ENCODE peak calls at places on chromosomes 6 and 20, in five cellular contexts. F is B cell, E is heart left ventricle, U is lung, W is fibroblast of mammary gland. L is an unnamed sample.

GRCh38 chr6:43451939-43452338 is 3.4 kb downstream of the DLK2 start:
- DNase-seq in F (no peak), E (no peak), U (no peak), W (no peak), L (no peak)

GRCh38 chr6:83432626-83433025 is 1.8 kb upstream of the ME1 start:
- DNase-seq in F (no peak), E (no peak), U (no peak), W (no peak), L (no peak)

GRCh38 chr6:6328451-6328850 is 8.0 kb upstream of the F13A1 start:
- DNase-seq in F (no peak), E (no peak), U (no peak), W (no peak), L (no peak)

GRCh38 chr6:73743556-73743955 is 47.6 kb downstream of the CD109 start:
- DNase-seq in F (no peak), E (no peak), U (no peak), W (no peak), L (no peak)

GRCh38 chr6:43294536-43294935 is 3.5 kb upstream of the SLC22A7 start:
- DNase-seq in F (no peak), E (no peak), U (no peak), W (no peak), L (no peak)

GRCh38 chr6:96151707-96152106 is 135.9 kb downstream of the FUT9 start:
- DNase-seq in F (no peak), E (no peak), U (no peak), W (no peak), L (no peak)

GRCh38 chr6:162442675-162443074 is 284.9 kb downstream of the PRKN start:
- DNase-seq in F (no peak), E (no peak), U (no peak), W (peak), L (no peak)

GRCh38 chr6:42963855-42964605 is 3.5 kb downstream of the GNMT start:
- DNase-seq in F (no peak), E (no peak), U (no peak), W (peak), L (no peak)

GRCh38 chr6:166942393-166943168 is 13.8 kb downstream of the RNASET2 start:
- DNase-seq in F (no peak), E (no peak), U (no peak), W (peak), L (no peak)

GRCh38 chr20:47509104-47509661 is 7.5 kb downstream of the NCOA3 start:
- DNase-seq in F (no peak), E (no peak), U (no peak), W (no peak), L (no peak)

GRCh38 chr20:37697314-37697713 is 3.5 kb downstream of the CTNNBL1 start:
- DNase-seq in F (peak), E (no peak), U (no peak), W (no peak), L (peak)

GRCh38 chr6:124962617-124963415 is 579 bp downstream of the RNF217 start:
- DNase-seq in F (no peak), E (peak), U (peak), W (no peak), L (peak)

GRCh38 chr6:169671563-169671962 is 30.3 kb downstream of the WDR27 start:
- DNase-seq in F (no peak), E (no peak), U (no peak), W (no peak), L (no peak)

GRCh38 chr20:1491281-1491840 is at the start of gene SIRPB2:
- DNase-seq in F (no peak), E (peak), U (peak), W (no peak), L (no peak)

GRCh38 chr20:991850-992249 is 10.3 kb downstream of the RSPO4 start:
- DNase-seq in F (no peak), E (no peak), U (no peak), W (no peak), L (no peak)

GRCh38 chr6:2857580-2858337 is 16.1 kb upstream of the SERPINB1 start:
- DNase-seq in F (peak), E (peak), U (no peak), W (peak), L (peak)

GRCh38 chr20:8299921-8300320 is 167.9 kb downstream of the PLCB1 start:
- DNase-seq in F (no peak), E (no peak), U (no peak), W (peak), L (no peak)

GRCh38 chr6:21750479-21751018 is 157.0 kb downstream of the SOX4 start:
- DNase-seq in F (no peak), E (no peak), U (no peak), W (no peak), L (no peak)

GRCh38 chr6:168381726-168382458 is 59.1 kb upstream of the SMOC2 start:
- DNase-seq in F (no peak), E (no peak), U (no peak), W (no peak), L (no peak)

GRCh38 chr6:20879526-20879925 is 345.3 kb downstream of the CDKAL1 start:
- DNase-seq in F (no peak), E (no peak), U (no peak), W (peak), L (no peak)

GRCh38 chr20:1437222-1437904 is 29.3 kb downstream of the NSFL1C start:
- DNase-seq in F (peak), E (peak), U (peak), W (peak), L (peak)

GRCh38 chr6:19325335-19325789 is 511.8 kb upstream of the ID4 start:
- DNase-seq in F (no peak), E (no peak), U (no peak), W (no peak), L (no peak)

GRCh38 chr6:33453361-33454008 is 891 bp upstream of the ZBTB9 start:
- DNase-seq in F (no peak), E (no peak), U (no peak), W (peak), L (no peak)

GRCh38 chr20:23765578-23765977 is 14.8 kb upstream of the CST1 start:
- DNase-seq in F (no peak), E (no peak), U (no peak), W (no peak), L (no peak)

GRCh38 chr6:116840091-116840490 is 11.2 kb upstream of the GPRC6A start:
- DNase-seq in F (no peak), E (no peak), U (no peak), W (peak), L (no peak)

GRCh38 chr6:67880939-67881705 is 754.0 kb upstream of the ADGRB3 start:
- DNase-seq in F (no peak), E (no peak), U (no peak), W (peak), L (no peak)

GRCh38 chr6:169807219-169807618 is 55.8 kb downstream of the ERMARD start:
- DNase-seq in F (no peak), E (no peak), U (no peak), W (no peak), L (no peak)

GRCh38 chr20:53028337-53029007 is 56.3 kb downstream of the TSHZ2 start:
- DNase-seq in F (no peak), E (no peak), U (no peak), W (peak), L (no peak)

GRCh38 chr6:15247750-15248450 is 2.0 kb downstream of the JARID2 start:
- DNase-seq in F (peak), E (peak), U (peak), W (peak), L (peak)

GRCh38 chr20:12061471-12061870 is 143.8 kb downstream of the BTBD3 start:
- DNase-seq in F (no peak), E (no peak), U (no peak), W (peak), L (no peak)

GRCh38 chr6:56856036-56856580 is 98.8 kb upstream of the BEND6 start:
- DNase-seq in F (no peak), E (no peak), U (no peak), W (no peak), L (no peak)

GRCh38 chr6:2751871-2752270 is 1.1 kb upstream of the MYLK4 start:
- DNase-seq in F (no peak), E (no peak), U (no peak), W (no peak), L (no peak)

GRCh38 chr20:41218466-41218865 is 81.1 kb downstream of the PLCG1 start:
- DNase-seq in F (no peak), E (no peak), U (no peak), W (peak), L (no peak)

GRCh38 chr6:5665173-5665572 is 341.6 kb downstream of the NRN1 start:
- DNase-seq in F (peak), E (no peak), U (no peak), W (no peak), L (peak)

GRCh38 chr6:157896931-157897330 is 73.9 kb downstream of the SNX9 start:
- DNase-seq in F (no peak), E (no peak), U (no peak), W (no peak), L (no peak)

GRCh38 chr6:110514818-110515217 is 38.4 kb upstream of the SLC22A16 start:
- DNase-seq in F (no peak), E (no peak), U (no peak), W (no peak), L (no peak)

GRCh38 chr6:54737247-54737646 is 109.3 kb upstream of the FAM83B start:
- DNase-seq in F (no peak), E (no peak), U (no peak), W (peak), L (peak)

DNA sequence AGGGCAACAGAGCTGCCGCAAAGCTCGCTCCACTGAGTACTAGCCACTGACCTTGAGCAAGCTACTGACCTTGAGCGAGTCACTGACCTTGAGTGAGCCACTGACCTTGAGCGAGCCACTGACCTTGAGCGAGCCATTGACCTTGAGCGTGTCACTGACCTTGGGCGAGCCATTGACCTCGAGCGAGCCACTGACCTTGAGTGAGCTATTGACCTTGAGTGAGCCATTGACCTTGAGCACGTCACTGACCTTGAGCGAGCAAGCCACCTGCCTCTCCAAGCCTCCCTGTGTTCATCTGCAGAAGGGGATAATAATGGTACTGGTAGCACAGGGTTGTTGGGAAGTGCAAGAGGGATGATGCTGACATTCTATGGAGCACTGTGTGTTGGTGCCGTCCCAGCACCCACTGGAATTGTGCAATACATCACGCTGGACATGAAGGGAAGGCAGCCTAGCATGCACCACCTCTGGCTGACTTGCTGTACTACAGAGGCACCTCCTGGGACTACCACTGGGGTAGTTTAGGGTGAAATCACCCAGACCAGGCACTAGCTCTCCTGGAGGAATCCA is 60.2 kb downstream of the CTCFL start:
- DNase-seq in F (peak), E (peak), U (no peak), W (peak), L (no peak)
- TF ChIP-seq CTCF in F (peak), E (no peak), U (no peak), W (no peak), L (no peak)

GRCh38 chr6:13487122-13488014 is at the start of gene GFOD1:
- DNase-seq in F (peak), E (peak), U (peak), W (peak), L (peak)

GRCh38 chr6:13485303-13485702 is 2.1 kb downstream of the GFOD1 start:
- DNase-seq in F (no peak), E (no peak), U (no peak), W (no peak), L (no peak)

GRCh38 chr6:13486679-13487121 is 700 bp downstream of the GFOD1 start:
- DNase-seq in F (peak), E (peak), U (peak), W (peak), L (peak)

GRCh38 chr6:13484827-13485226 is 2.6 kb downstream of the GFOD1 start:
- DNase-seq in F (no peak), E (no peak), U (no peak), W (no peak), L (no peak)

DNA sequence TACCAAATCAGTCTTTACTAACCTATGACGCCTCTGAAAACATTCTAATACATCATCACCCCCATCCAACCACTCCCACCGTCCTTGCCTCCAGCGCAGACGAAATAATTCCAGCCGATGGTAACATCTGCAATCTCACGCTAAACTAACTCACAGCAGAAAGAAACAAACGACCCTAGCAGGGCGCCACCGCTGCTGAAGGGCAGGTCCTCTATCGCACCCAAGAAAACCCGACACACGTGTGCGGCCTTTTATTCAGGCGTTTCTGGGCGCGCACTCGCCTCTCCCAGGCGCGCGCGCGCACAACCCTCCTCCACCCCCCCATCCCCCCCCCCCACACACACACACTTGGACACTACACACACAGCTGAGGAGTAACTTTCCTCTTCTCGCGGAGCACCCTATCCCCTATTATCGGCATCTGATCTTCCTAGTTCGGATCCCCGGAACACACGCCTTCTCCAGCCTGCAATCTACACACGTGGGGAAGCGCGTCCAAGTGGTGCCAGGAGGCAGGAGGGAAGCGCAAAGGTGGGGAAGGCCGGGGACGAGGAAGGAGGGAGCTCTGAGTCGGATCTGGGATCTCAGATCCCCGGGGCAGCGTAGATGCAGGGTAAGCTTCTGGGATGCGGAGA is 1.4 kb downstream of the GFOD1 start:
- DNase-seq in F (peak), E (no peak), U (no peak), W (peak), L (peak)
- TF ChIP-seq CTCF in F (no peak), E (no peak), U (no peak), W (no peak), L (no peak)

GRCh38 chr20:49825521-49826033 is 12.9 kb downstream of the SLC9A8 start:
- DNase-seq in F (no peak), E (no peak), U (peak), W (no peak), L (no peak)
- TF ChIP-seq CTCF in F (no peak), E (no peak), U (no peak), W (no peak), L (no peak)

GRCh38 chr6:16276991-16277981 is 38.9 kb downstream of the GMPR start:
- DNase-seq in F (no peak), E (peak), U (peak), W (peak), L (peak)
- TF ChIP-seq CTCF in F (no peak), E (peak), U (no peak), W (peak), L (peak)